ENCODE peak calls at places on chromosomes 13 and 19, in four cellular contexts. One of them, this sample, is unnamed.

GRCh38 chr13:111247552-111247951 is 72.9 kb upstream of the TEX29 start:
- DNase-seq in neural progenitor cell: no peak
- DNase-seq in SK-N-SH: no peak
- DNase-seq in OCI-LY7: no peak
- DNase-seq in this sample: no peak

GRCh38 chr19:19747357-19748220 is 14.7 kb upstream of the ZNF14 start:
- DNase-seq in neural progenitor cell: no peak
- DNase-seq in SK-N-SH: no peak
- DNase-seq in OCI-LY7: no peak
- DNase-seq in this sample: no peak

GRCh38 chr13:84137292-84137691 is 255.0 kb upstream of the SLITRK1 start:
- DNase-seq in neural progenitor cell: no peak
- DNase-seq in SK-N-SH: no peak
- DNase-seq in OCI-LY7: no peak
- DNase-seq in this sample: no peak

GRCh38 chr13:113551081-113552000 is 33.2 kb upstream of the TFDP1 start:
- DNase-seq in neural progenitor cell: no peak
- DNase-seq in SK-N-SH: peak
- DNase-seq in OCI-LY7: no peak
- DNase-seq in this sample: no peak

GRCh38 chr13:113976711-113977684 is 3.1 kb upstream of the C13orf46 start:
- DNase-seq in neural progenitor cell: no peak
- DNase-seq in SK-N-SH: no peak
- DNase-seq in OCI-LY7: no peak
- DNase-seq in this sample: peak

GRCh38 chr13:112521073-112521685 is 66.8 kb downstream of the TUBGCP3 start:
- DNase-seq in neural progenitor cell: no peak
- DNase-seq in SK-N-SH: no peak
- DNase-seq in OCI-LY7: no peak
- DNase-seq in this sample: no peak

GRCh38 chr13:106612688-106613087 is 44.8 kb upstream of the ARGLU1 start:
- DNase-seq in neural progenitor cell: no peak
- DNase-seq in SK-N-SH: no peak
- DNase-seq in OCI-LY7: no peak
- DNase-seq in this sample: no peak

GRCh38 chr19:10364644-10365043 is 15.7 kb downstream of the TYK2 start:
- DNase-seq in neural progenitor cell: no peak
- DNase-seq in SK-N-SH: no peak
- DNase-seq in OCI-LY7: no peak
- DNase-seq in this sample: no peak

GRCh38 chr13:113005076-113005865 is 36.3 kb downstream of the MCF2L start:
- DNase-seq in neural progenitor cell: no peak
- DNase-seq in SK-N-SH: no peak
- DNase-seq in OCI-LY7: peak
- DNase-seq in this sample: no peak

GRCh38 chr19:47190167-47190727 is 40.8 kb downstream of the BBC3 start:
- DNase-seq in neural progenitor cell: no peak
- DNase-seq in SK-N-SH: peak
- DNase-seq in OCI-LY7: no peak
- DNase-seq in this sample: peak

GRCh38 chr13:27038323-27038722 is 133.3 kb downstream of the USP12 start:
- DNase-seq in neural progenitor cell: no peak
- DNase-seq in SK-N-SH: no peak
- DNase-seq in OCI-LY7: no peak
- DNase-seq in this sample: peak

GRCh38 chr19:50431343-50432220 is 1.1 kb upstream of the MYBPC2 start:
- DNase-seq in neural progenitor cell: peak
- DNase-seq in SK-N-SH: peak
- DNase-seq in OCI-LY7: peak
- DNase-seq in this sample: peak

GRCh38 chr13:85417807-85418206 is 381.4 kb downstream of the SLITRK6 start:
- DNase-seq in neural progenitor cell: no peak
- DNase-seq in SK-N-SH: no peak
- DNase-seq in OCI-LY7: no peak
- DNase-seq in this sample: no peak

GRCh38 chr19:44890366-44891015 is 563 bp upstream of the TOMM40 start:
- DNase-seq in neural progenitor cell: no peak
- DNase-seq in SK-N-SH: peak
- DNase-seq in OCI-LY7: peak
- DNase-seq in this sample: peak

GRCh38 chr13:109095126-109095525 is 465.7 kb downstream of the MYO16 start:
- DNase-seq in neural progenitor cell: no peak
- DNase-seq in SK-N-SH: no peak
- DNase-seq in OCI-LY7: no peak
- DNase-seq in this sample: no peak

GRCh38 chr19:28940751-28941500 is 272.0 kb downstream of the UQCRFS1 start:
- DNase-seq in neural progenitor cell: no peak
- DNase-seq in SK-N-SH: no peak
- DNase-seq in OCI-LY7: no peak
- DNase-seq in this sample: no peak

GRCh38 chr13:36323951-36324566 is 22.1 kb downstream of the SPART start:
- DNase-seq in neural progenitor cell: no peak
- DNase-seq in SK-N-SH: no peak
- DNase-seq in OCI-LY7: no peak
- DNase-seq in this sample: peak

GRCh38 chr19:4575978-4576933 is 16.8 kb upstream of the SEMA6B start:
- DNase-seq in neural progenitor cell: peak
- DNase-seq in SK-N-SH: peak
- DNase-seq in OCI-LY7: peak
- DNase-seq in this sample: peak

GRCh38 chr19:1947651-1948209 is 6.8 kb downstream of the CSNK1G2 start:
- DNase-seq in neural progenitor cell: no peak
- DNase-seq in SK-N-SH: no peak
- DNase-seq in OCI-LY7: no peak
- DNase-seq in this sample: no peak

GRCh38 chr13:61162636-61163035 is 253.0 kb downstream of the PCDH20 start:
- DNase-seq in neural progenitor cell: no peak
- DNase-seq in SK-N-SH: no peak
- DNase-seq in OCI-LY7: no peak
- DNase-seq in this sample: peak

GRCh38 chr19:4640247-4641000 is 1.1 kb downstream of the TNFAIP8L1 start:
- DNase-seq in neural progenitor cell: no peak
- DNase-seq in SK-N-SH: no peak
- DNase-seq in OCI-LY7: no peak
- DNase-seq in this sample: no peak

GRCh38 chr13:111270765-111271164 is 49.7 kb upstream of the TEX29 start:
- DNase-seq in neural progenitor cell: no peak
- DNase-seq in SK-N-SH: no peak
- DNase-seq in OCI-LY7: no peak
- DNase-seq in this sample: no peak

GRCh38 chr13:97307882-97308624 is 85.9 kb downstream of the MBNL2 start:
- DNase-seq in neural progenitor cell: peak
- DNase-seq in SK-N-SH: peak
- DNase-seq in OCI-LY7: no peak
- DNase-seq in this sample: peak

GRCh38 chr19:6925801-6926751 is 38.7 kb downstream of the ADGRE1 start:
- DNase-seq in neural progenitor cell: no peak
- DNase-seq in SK-N-SH: no peak
- DNase-seq in OCI-LY7: no peak
- DNase-seq in this sample: peak

GRCh38 chr19:9039728-9040127 is 29.5 kb upstream of the MUC16 start:
- DNase-seq in neural progenitor cell: no peak
- DNase-seq in SK-N-SH: no peak
- DNase-seq in OCI-LY7: no peak
- DNase-seq in this sample: peak

GRCh38 chr13:97108535-97108910 is 113.6 kb upstream of the MBNL2 start:
- DNase-seq in neural progenitor cell: no peak
- DNase-seq in SK-N-SH: no peak
- DNase-seq in OCI-LY7: no peak
- DNase-seq in this sample: peak

GRCh38 chr19:40754611-40755247 is 3.7 kb downstream of the SNRPA start:
- DNase-seq in neural progenitor cell: no peak
- DNase-seq in SK-N-SH: no peak
- DNase-seq in OCI-LY7: no peak
- DNase-seq in this sample: peak

GRCh38 chr13:23656637-23657036 is 86.4 kb downstream of the TNFRSF19 start:
- DNase-seq in neural progenitor cell: no peak
- DNase-seq in SK-N-SH: peak
- DNase-seq in OCI-LY7: no peak
- DNase-seq in this sample: no peak

GRCh38 chr19:29393915-29394460 is 131.8 kb upstream of the VSTM2B start:
- DNase-seq in neural progenitor cell: peak
- DNase-seq in SK-N-SH: no peak
- DNase-seq in OCI-LY7: no peak
- DNase-seq in this sample: peak

GRCh38 chr19:5110546-5110945 is 141.6 kb downstream of the KDM4B start:
- DNase-seq in neural progenitor cell: no peak
- DNase-seq in SK-N-SH: no peak
- DNase-seq in OCI-LY7: no peak
- DNase-seq in this sample: no peak

GRCh38 chr19:28610731-28611130 is 602.2 kb downstream of the UQCRFS1 start:
- DNase-seq in neural progenitor cell: no peak
- DNase-seq in SK-N-SH: no peak
- DNase-seq in OCI-LY7: no peak
- DNase-seq in this sample: no peak

GRCh38 chr13:29922281-29922821 is 71.9 kb upstream of the UBL3 start:
- DNase-seq in neural progenitor cell: no peak
- DNase-seq in SK-N-SH: no peak
- DNase-seq in OCI-LY7: no peak
- DNase-seq in this sample: peak

GRCh38 chr19:35169226-35169995 is 14.9 kb downstream of the FXYD5 start:
- DNase-seq in neural progenitor cell: no peak
- DNase-seq in SK-N-SH: no peak
- DNase-seq in OCI-LY7: no peak
- DNase-seq in this sample: no peak

GRCh38 chr19:29672933-29673336 is 7.7 kb downstream of the PLEKHF1 start:
- DNase-seq in neural progenitor cell: no peak
- DNase-seq in SK-N-SH: no peak
- DNase-seq in OCI-LY7: peak
- DNase-seq in this sample: no peak

GRCh38 chr13:59865398-59865797 is 298.3 kb downstream of the DIAPH3 start:
- DNase-seq in neural progenitor cell: no peak
- DNase-seq in SK-N-SH: no peak
- DNase-seq in OCI-LY7: no peak
- DNase-seq in this sample: peak
- TF ChIP-seq EZH2phosphoT487 in neural progenitor cell: no peak
- TF ChIP-seq EZH2phosphoT487 in SK-N-SH: no peak
- TF ChIP-seq EZH2phosphoT487 in OCI-LY7: no peak
- TF ChIP-seq EZH2phosphoT487 in this sample: no peak

DNA sequence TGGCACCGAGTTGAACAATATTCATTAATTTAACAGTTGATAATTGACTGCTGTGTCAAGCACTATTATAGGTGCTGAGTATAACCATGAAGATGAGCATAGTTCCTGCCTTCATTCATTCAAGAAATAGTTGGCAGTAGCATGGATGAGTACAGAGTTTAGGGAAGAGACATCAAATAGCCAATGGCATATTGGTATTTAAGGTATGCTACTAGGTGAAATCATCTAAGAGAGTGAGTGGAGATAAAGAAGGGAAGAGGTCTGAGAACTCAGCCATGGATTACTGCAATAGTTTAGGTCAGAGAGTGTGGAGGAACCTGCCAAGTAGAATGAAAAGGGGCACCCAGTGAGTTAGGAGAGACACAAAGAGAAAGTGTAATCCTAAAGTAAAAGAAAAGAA is 4.9 kb upstream of the HTR2A start:
- DNase-seq in neural progenitor cell: no peak
- DNase-seq in SK-N-SH: no peak
- DNase-seq in OCI-LY7: no peak
- DNase-seq in this sample: no peak
- TF ChIP-seq EZH2phosphoT487 in neural progenitor cell: no peak
- TF ChIP-seq EZH2phosphoT487 in SK-N-SH: no peak
- TF ChIP-seq EZH2phosphoT487 in OCI-LY7: no peak
- TF ChIP-seq EZH2phosphoT487 in this sample: no peak

DNA sequence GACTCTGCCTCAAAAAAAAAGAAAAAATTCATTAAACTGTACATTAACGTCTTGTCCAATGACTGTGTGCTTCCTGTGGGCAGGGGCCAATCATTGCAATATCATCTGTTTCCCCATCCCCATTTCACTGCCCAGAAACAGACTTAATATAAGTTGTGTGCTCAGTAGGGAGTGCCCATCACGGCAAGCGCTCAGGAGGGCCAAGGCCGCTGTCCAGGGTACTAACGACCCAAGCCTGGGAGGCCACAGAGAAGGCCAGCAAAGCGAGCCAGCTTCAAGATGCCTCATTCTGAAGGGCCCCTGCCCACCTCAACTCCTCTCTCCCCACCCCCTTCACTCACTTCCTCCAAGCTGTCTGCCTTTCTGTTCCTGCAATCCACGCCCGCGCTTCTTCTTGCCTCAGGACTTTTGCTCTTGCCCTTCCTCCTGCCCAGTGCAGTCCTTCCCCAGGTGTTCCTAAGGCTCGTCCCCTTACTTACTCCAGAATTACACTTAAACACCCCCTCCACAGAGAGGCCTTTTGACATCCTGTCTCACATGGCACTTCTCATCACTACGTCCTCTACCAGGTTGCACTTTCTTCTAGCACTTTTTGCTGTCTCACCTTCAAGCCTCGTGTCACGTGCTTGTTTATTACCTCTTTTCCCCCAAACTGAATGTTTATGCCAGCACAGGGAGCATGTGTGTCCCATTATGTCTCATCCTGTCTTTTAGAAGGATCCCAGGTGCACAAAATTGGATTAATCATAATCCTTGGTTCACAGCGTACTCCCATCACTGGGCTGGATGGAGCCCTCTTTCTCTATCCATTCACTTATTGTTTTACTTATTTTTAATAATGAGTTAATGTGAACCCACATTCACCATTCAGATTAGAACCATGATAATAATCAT is 11.3 kb upstream of the POU2F2 start:
- DNase-seq in neural progenitor cell: peak
- DNase-seq in SK-N-SH: no peak
- DNase-seq in OCI-LY7: no peak
- DNase-seq in this sample: peak
- TF ChIP-seq EZH2phosphoT487 in neural progenitor cell: no peak
- TF ChIP-seq EZH2phosphoT487 in SK-N-SH: no peak
- TF ChIP-seq EZH2phosphoT487 in OCI-LY7: no peak
- TF ChIP-seq EZH2phosphoT487 in this sample: no peak

DNA sequence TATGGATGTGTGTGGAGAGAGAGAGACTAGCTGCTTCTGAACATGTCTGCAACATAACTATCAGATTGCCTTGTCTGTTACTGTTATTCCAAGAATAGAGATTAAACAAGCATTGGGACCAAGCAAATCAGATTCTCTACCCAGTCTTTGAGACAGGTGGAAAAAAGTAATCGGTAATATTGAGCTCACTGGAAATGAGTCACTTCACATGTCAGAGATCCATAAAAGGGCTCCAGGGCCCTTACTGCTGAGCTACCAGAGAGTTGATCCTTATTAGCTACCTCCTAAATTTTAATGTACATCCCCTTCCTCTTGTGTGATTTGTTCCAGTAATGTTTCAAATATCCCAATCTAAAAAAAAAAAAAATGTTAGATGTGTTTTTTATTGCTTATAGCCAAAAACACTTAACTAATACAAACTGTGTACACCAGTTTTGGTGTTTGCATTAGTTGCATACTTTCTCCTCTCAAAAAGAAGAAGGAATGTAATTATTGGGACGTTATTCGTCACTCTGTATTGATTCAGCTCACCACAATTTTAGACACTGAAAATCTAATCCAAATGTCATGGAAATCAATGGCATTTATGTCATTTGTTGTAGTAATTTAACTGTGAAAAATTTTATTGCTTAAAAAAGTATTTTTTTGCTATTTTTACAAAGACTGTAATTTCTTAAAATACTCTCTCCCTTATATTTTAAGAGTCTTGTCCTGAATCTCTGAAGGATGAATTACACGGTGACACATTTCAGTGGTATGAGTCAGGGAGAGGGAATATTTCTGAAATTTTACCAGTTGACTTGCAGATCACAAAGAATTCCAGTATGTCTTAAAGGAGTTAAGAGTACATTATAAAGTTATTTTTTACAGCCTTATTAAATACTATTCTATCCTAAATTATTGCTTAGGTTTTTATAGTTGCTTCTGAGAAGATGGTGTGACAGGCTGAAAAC is 2117.7 kb downstream of the PCDH9 start:
- DNase-seq in neural progenitor cell: no peak
- DNase-seq in SK-N-SH: no peak
- DNase-seq in OCI-LY7: no peak
- DNase-seq in this sample: peak
- TF ChIP-seq EZH2phosphoT487 in neural progenitor cell: no peak
- TF ChIP-seq EZH2phosphoT487 in SK-N-SH: no peak
- TF ChIP-seq EZH2phosphoT487 in OCI-LY7: no peak
- TF ChIP-seq EZH2phosphoT487 in this sample: no peak